ENCODE peak calls at places on chromosomes 11 and 22, in seven cellular contexts. H is stimulated activated CD4-positive, alpha-beta T cell treated with anti-CD3 and anti-CD28 coated beads, Interleukin-4, amount 100 ng/mL, for 48 hours; D is T47D; G is dorsolateral prefrontal cortex; F is ELR; W is WTC11; U is stimulated activated CD8-positive, alpha-beta memory T cell treated with anti-CD3 and anti-CD28 coated beads, Interleukin-4, amount 100 ng/mL, for 48 hours. B is an unnamed sample.

GRCh38 chr22:19817561-19818263 is 37.0 kb downstream of the GNB1L start:
- DNase-seq in H (no peak), D (no peak), G (peak), F (no peak), W (no peak), U (peak), B (no peak)

GRCh38 chr11:7605544-7605943 is 67.8 kb downstream of the CYB5R2 start:
- DNase-seq in H (no peak), D (no peak), G (no peak), F (peak), W (no peak), U (no peak), B (no peak)

GRCh38 chr11:134764367-134764766 is 352.3 kb upstream of the B3GAT1 start:
- DNase-seq in H (no peak), D (no peak), G (no peak), F (no peak), W (no peak), U (no peak), B (no peak)

GRCh38 chr22:20080776-20081654 is 974 bp downstream of the DGCR8 start:
- DNase-seq in H (no peak), D (no peak), G (no peak), F (peak), W (no peak), U (peak), B (no peak)

GRCh38 chr11:61362542-61362875 is 335 bp downstream of the TMEM138 start:
- DNase-seq in H (peak), D (no peak), G (no peak), F (peak), W (no peak), U (peak), B (no peak)

GRCh38 chr11:81870066-81870412 is 863.6 kb downstream of the FAM181B start:
- DNase-seq in H (no peak), D (no peak), G (no peak), F (no peak), W (no peak), U (no peak), B (no peak)

GRCh38 chr11:110219011-110219785 is 77.2 kb downstream of the RDX start:
- DNase-seq in H (no peak), D (no peak), G (no peak), F (peak), W (no peak), U (no peak), B (no peak)

GRCh38 chr11:13999704-14000103 is 37.2 kb downstream of the SPON1 start:
- DNase-seq in H (no peak), D (no peak), G (no peak), F (no peak), W (no peak), U (no peak), B (no peak)

GRCh38 chr11:1842149-1843097 is 3.6 kb downstream of the TNNI2 start:
- DNase-seq in H (no peak), D (no peak), G (no peak), F (no peak), W (no peak), U (no peak), B (no peak)

GRCh38 chr22:45534339-45535192 is 31.9 kb downstream of the FBLN1 start:
- DNase-seq in H (no peak), D (no peak), G (peak), F (no peak), W (no peak), U (no peak), B (no peak)

GRCh38 chr11:44865866-44866272 is 84.8 kb downstream of the TP53I11 start:
- DNase-seq in H (no peak), D (no peak), G (peak), F (no peak), W (no peak), U (no peak), B (no peak)

GRCh38 chr11:62909107-62909894 is 11.9 kb downstream of the CHRM1 start:
- DNase-seq in H (no peak), D (peak), G (no peak), F (peak), W (peak), U (peak), B (peak)